ENCODE peak calls at places on chromosome 4, in seven cellular contexts. O is adrenal gland, M is MM.1S, D is left ventricle myocardium inferior, P is uterus, R is OCI-LY7, E is tibial artery. L is an unnamed sample.

GRCh38 chr4:10866691-10867090 is 182.1 kb upstream of the CLNK start:
- DNase-seq in O (no peak), M (no peak), D (no peak), P (no peak), R (no peak), E (no peak), L (no peak)

GRCh38 chr4:11512861-11513260 is 84.2 kb upstream of the HS3ST1 start:
- DNase-seq in O (no peak), M (no peak), D (no peak), P (no peak), R (no peak), E (no peak), L (no peak)

GRCh38 chr4:147799986-147800555 is 68.2 kb downstream of the ARHGAP10 start:
- DNase-seq in O (no peak), M (peak), D (no peak), P (no peak), R (no peak), E (no peak), L (no peak)

GRCh38 chr4:118746251-118746919 is 61.2 kb downstream of the METTL14 start:
- DNase-seq in O (no peak), M (no peak), D (peak), P (peak), R (no peak), E (no peak), L (no peak)

GRCh38 chr4:138647433-138647832 is 368.1 kb upstream of the NOCT start:
- DNase-seq in O (no peak), M (no peak), D (no peak), P (no peak), R (no peak), E (no peak), L (no peak)

GRCh38 chr4:132564920-132565319 is 584.2 kb upstream of the PCDH10 start:
- DNase-seq in O (no peak), M (no peak), D (no peak), P (no peak), R (peak), E (no peak), L (no peak)

GRCh38 chr4:146957252-146957651 is 11.6 kb upstream of the TTC29 start:
- DNase-seq in O (no peak), M (no peak), D (no peak), P (no peak), R (no peak), E (no peak), L (no peak)

GRCh38 chr4:170014359-170015008 is 11.7 kb downstream of the MFAP3L start:
- DNase-seq in O (no peak), M (no peak), D (no peak), P (peak), R (no peak), E (no peak), L (no peak)

GRCh38 chr4:163048447-163048846 is 118.2 kb downstream of the NAF1 start:
- DNase-seq in O (peak), M (peak), D (no peak), P (no peak), R (peak), E (no peak), L (no peak)

DNA sequence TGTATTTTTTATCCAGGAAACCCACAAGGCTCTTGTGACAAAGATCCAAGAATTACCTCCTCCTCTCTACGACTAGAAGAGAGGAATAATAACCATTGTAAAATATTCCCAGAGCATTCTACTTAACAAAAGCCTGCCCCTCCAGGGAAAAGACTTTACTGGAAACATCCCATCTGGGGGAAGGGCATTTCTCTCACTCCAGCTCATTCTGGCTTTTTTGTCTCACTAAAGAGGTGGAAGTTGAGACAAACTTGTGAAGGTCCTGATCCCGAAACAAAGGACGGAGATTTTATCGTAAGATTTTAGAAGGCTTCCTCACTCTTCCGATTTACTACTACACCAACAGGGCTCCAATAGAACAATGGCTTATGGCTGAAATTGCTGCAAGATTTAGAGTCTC is 692.0 kb upstream of the GRID2 start:
- DNase-seq in O (no peak), M (no peak), D (no peak), P (no peak), R (no peak), E (no peak), L (no peak)
- H3K4me3 ChIP-seq in O (no peak), M (no peak), D (no peak), P (no peak), R (no peak), E (no peak), L (no peak)

GRCh38 chr4:125313497-125313896 is 1.3 kb upstream of the FAT4 start:
- DNase-seq in O (peak), M (peak), D (no peak), P (peak), R (peak), E (no peak), L (peak)
- TF ChIP-seq CTCF in O (peak), M (peak), D (peak), P (peak), R (peak), E (peak), L (peak)

GRCh38 chr4:2451036-2451520 is 17.8 kb upstream of the RNF4 start:
- DNase-seq in O (no peak), M (no peak), D (no peak), P (no peak), R (no peak), E (no peak), L (no peak)

GRCh38 chr4:2449051-2449450 is 19.9 kb upstream of the RNF4 start:
- DNase-seq in O (no peak), M (no peak), D (no peak), P (no peak), R (no peak), E (no peak), L (no peak)

GRCh38 chr4:2450394-2451035 is 18.4 kb upstream of the RNF4 start:
- DNase-seq in O (no peak), M (no peak), D (no peak), P (no peak), R (no peak), E (no peak), L (no peak)

GRCh38 chr4:2448589-2448988 is 20.3 kb upstream of the RNF4 start:
- DNase-seq in O (no peak), M (no peak), D (no peak), P (no peak), R (no peak), E (peak), L (no peak)

GRCh38 chr4:2449511-2450392 is 19.2 kb upstream of the RNF4 start:
- DNase-seq in O (no peak), M (no peak), D (no peak), P (no peak), R (peak), E (no peak), L (no peak)
- H3K27ac ChIP-seq in O (no peak), M (no peak), D (no peak), P (no peak), R (no peak), E (no peak), L (no peak)

DNA sequence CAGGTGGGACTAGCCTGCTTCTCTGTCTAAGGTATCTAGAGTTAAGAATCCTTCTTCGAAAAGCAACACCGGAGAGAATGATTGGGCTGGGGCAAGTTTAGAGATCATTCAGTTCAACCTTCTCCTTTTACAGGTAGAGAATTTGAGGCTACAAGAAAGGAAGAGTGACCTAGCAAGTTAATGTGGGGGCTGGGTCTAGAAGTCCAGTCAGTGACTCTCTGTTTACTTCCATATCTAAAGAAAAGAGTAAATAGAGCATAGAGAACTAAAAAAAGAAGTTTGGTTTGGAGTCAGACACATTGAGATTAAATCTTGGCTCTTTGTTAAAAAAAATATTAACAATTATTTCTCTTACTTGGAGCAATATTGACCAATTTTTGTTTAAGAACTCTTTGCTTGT is 64.1 kb upstream of the NPNT start:
- DNase-seq in O (no peak), M (no peak), D (no peak), P (no peak), R (no peak), E (no peak), L (no peak)
- H3K4me3 ChIP-seq in O (no peak), M (no peak), D (no peak), P (no peak), R (no peak), E (no peak), L (no peak)

GRCh38 chr4:120591038-120591437 is 331.5 kb downstream of the PRDM5 start:
- DNase-seq in O (no peak), M (no peak), D (no peak), P (no peak), R (no peak), E (no peak), L (no peak)

DNA sequence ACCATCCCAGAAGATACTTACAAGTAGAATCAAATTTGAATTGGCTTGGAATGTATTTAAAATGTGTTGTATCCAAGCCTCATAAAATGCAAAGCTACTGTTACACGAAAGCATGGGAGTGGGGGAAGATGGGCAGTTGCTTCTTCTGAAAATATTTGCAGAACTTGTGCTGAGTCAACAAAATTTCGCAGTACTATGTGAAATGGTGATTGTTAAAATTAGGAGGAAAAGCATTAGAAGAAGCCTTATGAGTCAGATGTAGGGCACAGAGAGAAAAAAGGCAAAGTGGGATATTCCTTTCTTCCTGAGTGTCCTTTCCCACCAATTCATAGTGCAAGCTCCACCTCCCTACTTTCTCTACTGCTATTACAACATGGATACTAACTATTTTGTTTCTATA is 332.7 kb downstream of the PRDM5 start:
- DNase-seq in O (no peak), M (no peak), D (no peak), P (no peak), R (no peak), E (no peak), L (no peak)
- TF ChIP-seq CTCF in O (no peak), M (no peak), D (no peak), P (no peak), R (no peak), E (no peak), L (no peak)

GRCh38 chr4:157978680-157979361 is 194.0 kb downstream of the GASK1B start:
- DNase-seq in O (peak), M (peak), D (peak), P (peak), R (peak), E (no peak), L (peak)

GRCh38 chr4:157980158-157980557 is 192.7 kb downstream of the GASK1B start:
- DNase-seq in O (no peak), M (no peak), D (no peak), P (no peak), R (no peak), E (no peak), L (no peak)

DNA sequence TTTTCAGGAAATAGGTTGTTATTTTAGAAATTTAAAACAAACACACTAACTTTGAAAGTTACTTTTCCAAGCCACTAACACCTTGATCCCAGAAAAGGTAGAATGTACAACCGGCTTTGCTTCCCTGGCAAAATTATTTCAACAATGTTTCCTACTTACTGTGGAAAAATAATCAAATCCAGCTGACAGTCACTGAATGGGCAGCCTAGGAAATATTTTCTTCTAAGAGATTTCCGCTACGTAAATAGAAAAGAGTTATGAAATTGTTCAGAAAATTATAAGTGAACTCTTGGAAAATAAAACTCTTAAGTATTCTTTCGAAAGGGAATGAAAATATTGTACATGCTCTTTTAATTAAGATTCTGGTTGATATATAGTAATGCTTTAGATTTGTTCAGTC is 195.7 kb downstream of the GASK1B start:
- DNase-seq in O (no peak), M (no peak), D (no peak), P (no peak), R (no peak), E (no peak), L (no peak)
- H3K27ac ChIP-seq in O (no peak), M (no peak), D (no peak), P (no peak), R (no peak), E (no peak), L (no peak)

DNA sequence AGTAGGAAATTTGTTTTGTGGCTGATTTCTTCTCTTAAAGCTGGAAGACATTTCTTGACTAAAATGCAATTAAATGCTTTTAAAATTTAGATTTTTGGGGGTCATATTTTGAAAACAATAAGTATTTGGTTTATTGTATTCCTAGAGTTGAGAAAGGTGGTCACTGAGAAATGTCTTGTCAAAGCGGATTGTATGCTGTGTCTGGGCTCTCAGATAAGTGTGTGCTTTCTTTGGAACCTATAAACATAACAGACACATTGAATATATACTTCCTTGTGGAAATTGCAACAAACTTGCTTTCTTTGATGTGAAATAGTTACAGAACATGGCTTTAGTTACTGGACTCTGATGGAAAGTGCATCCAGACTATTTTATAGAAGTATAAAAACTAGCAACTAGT is 75.4 kb downstream of the AFF1 start:
- DNase-seq in O (no peak), M (no peak), D (no peak), P (no peak), R (no peak), E (no peak), L (no peak)
- H3K4me3 ChIP-seq in O (no peak), M (no peak), D (peak), P (no peak), R (no peak), E (no peak), L (no peak)

DNA sequence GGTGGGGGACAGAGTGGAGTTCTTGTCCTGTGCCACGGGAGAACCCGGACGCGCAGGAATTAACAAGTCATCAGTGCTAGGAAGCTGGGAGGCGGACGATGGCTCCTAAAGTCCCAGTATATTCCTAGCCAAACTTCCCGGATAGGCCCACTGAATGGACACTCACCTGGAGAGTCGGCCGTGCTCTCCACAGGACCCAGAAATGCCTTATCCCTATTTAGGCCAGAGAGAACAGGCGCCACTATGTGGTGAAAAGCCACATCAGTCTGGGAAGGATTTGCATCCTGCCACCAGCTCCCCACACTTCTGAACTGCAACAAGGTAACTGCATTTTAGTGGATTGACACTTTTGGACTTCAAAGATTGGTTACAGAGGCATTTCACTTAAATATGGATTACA is 1.1 kb downstream of the CFAP299 start:
- DNase-seq in O (no peak), M (peak), D (no peak), P (no peak), R (peak), E (no peak), L (peak)
- TF ChIP-seq CTCF in O (no peak), M (peak), D (peak), P (no peak), R (peak), E (no peak), L (no peak)

L was measured in colonic mucosa.